ENCODE peak calls at places on chromosomes 13 and 19, in four cellular contexts. One of them, this sample, is unnamed. For H3K27me3, the result is how much of the 10 kb centered on the place peaks cover.

GRCh38 chr19:4197625-4198466 is 15.4 kb downstream of the ANKRD24 start:
- DNase-seq in iPS DF 6.9: no peak
- DNase-seq in cardiac muscle cell: peak
- DNase-seq in AG04450: no peak
- DNase-seq in this sample: no peak

GRCh38 chr19:16623066-16623465 is 4.9 kb downstream of the MED26 start:
- DNase-seq in AG04450: no peak
- DNase-seq in iPS DF 6.9: no peak
- DNase-seq in cardiac muscle cell: no peak
- DNase-seq in this sample: no peak

GRCh38 chr13:106484084-106484754 is 51.2 kb downstream of the EFNB2 start:
- DNase-seq in iPS DF 6.9: no peak
- DNase-seq in AG04450: no peak
- DNase-seq in cardiac muscle cell: no peak
- DNase-seq in this sample: no peak

GRCh38 chr13:22114630-22115311 is 443.9 kb downstream of the FGF9 start:
- DNase-seq in iPS DF 6.9: no peak
- DNase-seq in cardiac muscle cell: no peak
- DNase-seq in AG04450: no peak
- DNase-seq in this sample: no peak

GRCh38 chr19:57664269-57665127 is 4.2 kb upstream of the ZSCAN4 start:
- DNase-seq in AG04450: no peak
- DNase-seq in iPS DF 6.9: no peak
- DNase-seq in cardiac muscle cell: peak
- DNase-seq in this sample: no peak

GRCh38 chr19:17538684-17539287 is 16.7 kb upstream of the COLGALT1 start:
- DNase-seq in iPS DF 6.9: no peak
- DNase-seq in cardiac muscle cell: no peak
- DNase-seq in AG04450: no peak
- DNase-seq in this sample: no peak

GRCh38 chr13:40565282-40566148 is 100.9 kb downstream of the FOXO1 start:
- DNase-seq in cardiac muscle cell: no peak
- DNase-seq in iPS DF 6.9: no peak
- DNase-seq in AG04450: no peak
- DNase-seq in this sample: no peak

GRCh38 chr13:33132644-33133440 is 116.6 kb downstream of the KL start:
- DNase-seq in iPS DF 6.9: no peak
- DNase-seq in AG04450: no peak
- DNase-seq in cardiac muscle cell: no peak
- DNase-seq in this sample: no peak

GRCh38 chr13:95641961-95642621 is 2.4 kb downstream of the DZIP1 start:
- DNase-seq in cardiac muscle cell: peak
- DNase-seq in AG04450: no peak
- DNase-seq in iPS DF 6.9: no peak
- DNase-seq in this sample: no peak

GRCh38 chr19:38634757-38635482 is 12.5 kb upstream of the ACTN4 start:
- DNase-seq in AG04450: peak
- DNase-seq in cardiac muscle cell: peak
- DNase-seq in iPS DF 6.9: peak
- DNase-seq in this sample: no peak

GRCh38 chr13:24662195-24663088 is 17.8 kb upstream of the ATP12A start:
- DNase-seq in cardiac muscle cell: no peak
- DNase-seq in AG04450: no peak
- DNase-seq in iPS DF 6.9: no peak
- DNase-seq in this sample: no peak

GRCh38 chr13:26575244-26575643 is 17.8 kb downstream of the WASF3 start:
- DNase-seq in AG04450: no peak
- DNase-seq in iPS DF 6.9: no peak
- DNase-seq in cardiac muscle cell: no peak
- DNase-seq in this sample: no peak

GRCh38 chr19:4063369-4064072 is 3.2 kb downstream of the ZBTB7A start:
- DNase-seq in cardiac muscle cell: no peak
- DNase-seq in iPS DF 6.9: no peak
- DNase-seq in AG04450: no peak
- DNase-seq in this sample: no peak

DNA sequence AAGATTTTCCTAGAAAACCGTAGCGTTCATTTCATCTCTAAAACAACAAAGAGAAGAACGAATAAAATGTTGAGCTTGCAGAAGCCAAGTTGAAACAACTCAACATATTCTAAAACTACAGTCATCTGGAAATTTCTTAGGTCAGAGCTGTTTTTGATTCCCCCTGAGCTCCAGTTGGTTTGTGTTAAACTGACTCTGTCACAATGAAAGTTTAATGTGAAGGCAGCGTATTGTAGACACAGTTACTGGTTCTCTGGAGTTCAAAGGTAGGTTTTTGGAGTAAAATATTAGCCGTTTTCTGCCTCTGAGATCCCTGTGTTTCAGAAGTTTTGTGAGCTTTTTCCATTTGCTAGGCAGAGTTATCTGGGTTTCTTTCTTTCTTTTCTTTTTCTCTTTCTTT is 2.2 kb downstream of the ARHGEF7 start:
- DNase-seq in AG04450: no peak
- DNase-seq in iPS DF 6.9: no peak
- DNase-seq in cardiac muscle cell: no peak
- DNase-seq in this sample: no peak
- H3K27me3 ChIP-seq in AG04450: half or more
- H3K27me3 ChIP-seq in iPS DF 6.9: under half
- H3K27me3 ChIP-seq in cardiac muscle cell: half or more
- H3K27me3 ChIP-seq in this sample: under half

GRCh38 chr13:27921421-27921960 is 1.7 kb downstream of the PDX1 start:
- DNase-seq in iPS DF 6.9: no peak
- DNase-seq in cardiac muscle cell: no peak
- DNase-seq in AG04450: no peak
- DNase-seq in this sample: no peak

GRCh38 chr13:27923794-27924528 is 4.2 kb downstream of the PDX1 start:
- DNase-seq in AG04450: no peak
- DNase-seq in iPS DF 6.9: no peak
- DNase-seq in cardiac muscle cell: no peak
- DNase-seq in this sample: no peak

GRCh38 chr13:27921961-27922910 is 2.4 kb downstream of the PDX1 start:
- DNase-seq in iPS DF 6.9: no peak
- DNase-seq in cardiac muscle cell: no peak
- DNase-seq in AG04450: no peak
- DNase-seq in this sample: no peak

GRCh38 chr13:27924529-27925141 is 4.8 kb downstream of the PDX1 start:
- DNase-seq in AG04450: no peak
- DNase-seq in cardiac muscle cell: no peak
- DNase-seq in iPS DF 6.9: no peak
- DNase-seq in this sample: no peak

DNA sequence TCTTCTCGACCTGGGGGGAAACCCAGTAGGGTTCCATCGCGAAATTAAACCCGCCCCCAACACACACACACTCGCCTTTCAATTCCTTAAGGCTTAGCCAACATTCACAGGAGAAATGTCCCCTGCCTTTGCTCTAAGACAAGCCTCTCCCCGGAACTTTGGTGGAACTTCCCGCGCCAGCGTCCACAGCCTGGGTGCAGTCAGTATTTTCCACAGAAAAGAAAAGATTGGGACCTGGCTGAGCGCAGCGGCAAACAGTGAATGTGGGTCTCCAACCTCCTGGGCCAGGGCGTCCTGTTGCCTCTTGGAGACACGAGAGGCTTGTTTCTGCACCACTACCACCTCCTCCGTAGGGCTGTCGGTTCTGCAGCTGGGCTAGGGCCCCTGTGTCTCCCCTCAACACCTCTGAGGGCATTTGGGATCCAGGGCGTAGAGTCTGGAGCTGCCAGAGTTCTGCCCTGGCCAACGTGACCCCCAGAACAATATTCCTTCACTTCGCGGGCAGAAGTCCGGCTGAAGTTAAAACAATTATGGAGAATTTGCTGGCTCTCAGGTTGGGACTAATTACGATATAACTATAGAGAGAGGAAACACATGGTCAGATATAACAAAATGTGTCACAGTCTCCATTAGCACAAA is 3.3 kb downstream of the PDX1 start:
- DNase-seq in AG04450: no peak
- DNase-seq in cardiac muscle cell: no peak
- DNase-seq in iPS DF 6.9: no peak
- DNase-seq in this sample: no peak
- H3K27me3 ChIP-seq in AG04450: half or more
- H3K27me3 ChIP-seq in cardiac muscle cell: half or more
- H3K27me3 ChIP-seq in iPS DF 6.9: half or more
- H3K27me3 ChIP-seq in this sample: under half

GRCh38 chr13:112627161-112627560 is 39.2 kb upstream of the TUBGCP3 start:
- DNase-seq in iPS DF 6.9: no peak
- DNase-seq in cardiac muscle cell: no peak
- DNase-seq in AG04450: no peak
- DNase-seq in this sample: no peak
- H3K27me3 ChIP-seq in iPS DF 6.9: under half
- H3K27me3 ChIP-seq in cardiac muscle cell: under half
- H3K27me3 ChIP-seq in AG04450: under half
- H3K27me3 ChIP-seq in this sample: under half

GRCh38 chr13:110283661-110284516 is 23.1 kb downstream of the COL4A1 start:
- DNase-seq in cardiac muscle cell: no peak
- DNase-seq in iPS DF 6.9: no peak
- DNase-seq in AG04450: no peak
- DNase-seq in this sample: no peak

GRCh38 chr13:110287031-110287828 is 19.7 kb downstream of the COL4A1 start:
- DNase-seq in iPS DF 6.9: no peak
- DNase-seq in AG04450: no peak
- DNase-seq in cardiac muscle cell: peak
- DNase-seq in this sample: no peak

GRCh38 chr13:110289174-110289573 is 17.8 kb downstream of the COL4A1 start:
- DNase-seq in cardiac muscle cell: no peak
- DNase-seq in iPS DF 6.9: no peak
- DNase-seq in AG04450: no peak
- DNase-seq in this sample: no peak

GRCh38 chr13:110284809-110285519 is 22.0 kb downstream of the COL4A1 start:
- DNase-seq in cardiac muscle cell: no peak
- DNase-seq in AG04450: no peak
- DNase-seq in iPS DF 6.9: no peak
- DNase-seq in this sample: no peak

GRCh38 chr13:110285991-110286923 is 20.7 kb downstream of the COL4A1 start:
- DNase-seq in iPS DF 6.9: no peak
- DNase-seq in cardiac muscle cell: no peak
- DNase-seq in AG04450: no peak
- DNase-seq in this sample: no peak
- H3K27me3 ChIP-seq in iPS DF 6.9: under half
- H3K27me3 ChIP-seq in cardiac muscle cell: under half
- H3K27me3 ChIP-seq in AG04450: under half
- H3K27me3 ChIP-seq in this sample: under half